ENCODE peak calls at places on chromosomes 12 and 14, in nine cellular contexts. C, V, S, L, B, U, J, R and D are unnamed samples.

GRCh38 chr14:39683711-39684110 is 251.5 kb upstream of the FBXO33 start:
- DNase-seq in C (no peak), U (no peak), R (no peak), L (no peak), V (no peak), B (no peak), J (no peak), S (no peak), D (no peak)

GRCh38 chr12:124520258-124520657 is 47.2 kb downstream of the NCOR2 start:
- DNase-seq in B (no peak), U (no peak), C (no peak), S (peak; percentile 81), R (peak; percentile 81), L (no peak), V (no peak), J (no peak), D (peak; percentile 94)

GRCh38 chr14:100471451-100472093 is 115.6 kb downstream of the BEGAIN start:
- DNase-seq in R (no peak), B (peak; percentile 86), L (no peak), C (no peak), J (no peak), V (no peak), S (peak; percentile 19), U (no peak), D (no peak)

GRCh38 chr14:105364100-105364708 is 34.1 kb upstream of the TEX22 start:
- DNase-seq in L (no peak), C (peak; percentile 73), R (peak; percentile 47), J (no peak), S (no peak), B (peak; percentile 67), V (no peak), U (no peak), D (no peak)

GRCh38 chr14:55832122-55832911 is 252.3 kb downstream of the KTN1 start:
- DNase-seq in U (no peak), L (no peak), S (peak; percentile 2), B (no peak), J (no peak), C (no peak), R (peak; percentile 37), V (no peak), D (peak; percentile 13)

GRCh38 chr14:32073537-32074189 is 3.4 kb upstream of the ARHGAP5 start:
- DNase-seq in L (peak; percentile 81), B (peak; percentile 62), C (no peak), U (peak; percentile 68), S (peak; percentile 89), V (peak; percentile 37), J (peak; percentile 20), R (peak; percentile 91), D (peak; percentile 87)

GRCh38 chr12:67854351-67854750 is 134.9 kb upstream of the IFNG-AS1 start:
- DNase-seq in V (no peak), B (no peak), J (no peak), L (no peak), C (no peak), S (no peak), R (no peak), U (no peak), D (no peak)

GRCh38 chr12:65670775-65671174 is 153.5 kb upstream of the HMGA2 start:
- DNase-seq in B (no peak), J (no peak), U (no peak), L (no peak), R (no peak), C (peak; percentile 79), S (peak; percentile 48), V (no peak), D (peak; percentile 90)

GRCh38 chr12:537772-538171 is 78.0 kb downstream of the B4GALNT3 start:
- DNase-seq in U (no peak), V (no peak), S (no peak), R (no peak), B (no peak), C (no peak), J (no peak), L (no peak), D (peak; percentile 76)

GRCh38 chr12:132077322-132078100 is 66.6 kb downstream of the DDX51 start:
- DNase-seq in J (no peak), V (no peak), B (no peak), R (no peak), C (no peak), U (no peak), S (no peak), L (no peak), D (no peak)

GRCh38 chr14:99276482-99276881 is 4.5 kb upstream of the BCL11B start:
- DNase-seq in S (no peak), B (no peak), J (no peak), L (no peak), R (no peak), V (no peak), C (no peak), U (peak; percentile 6), D (no peak)

GRCh38 chr12:67457799-67458680 is 188.9 kb downstream of the CAND1 start:
- DNase-seq in J (no peak), B (no peak), C (no peak), S (no peak), R (peak; percentile 20), L (no peak), V (no peak), U (no peak), D (peak; percentile 13)

GRCh38 chr12:27756670-27757069 is 23.4 kb upstream of the KLHL42 start:
- DNase-seq in B (no peak), L (no peak), S (no peak), R (no peak), V (no peak), U (no peak), C (no peak), J (no peak), D (no peak)

GRCh38 chr12:47717443-47718193 is 7.7 kb downstream of the ENDOU start:
- DNase-seq in B (peak; percentile 77), U (peak; percentile 97), C (no peak), J (peak; percentile 88), V (peak; percentile 78), L (peak; percentile 68), S (peak; percentile 84), R (peak; percentile 93), D (peak; percentile 41)

GRCh38 chr12:80485222-80485987 is 41.4 kb downstream of the PTPRQ start:
- DNase-seq in L (no peak), R (no peak), U (no peak), V (no peak), C (no peak), J (no peak), B (no peak), S (no peak), D (no peak)

GRCh38 chr14:96592591-96593388 is 90.6 kb downstream of the PAPOLA start:
- DNase-seq in L (no peak), B (peak; percentile 63), J (peak; percentile 80), U (no peak), C (no peak), V (peak; percentile 67), R (peak; percentile 37), S (peak; percentile 13), D (no peak)

GRCh38 chr12:51281202-51281924 is 11.1 kb upstream of the SMAGP start:
- DNase-seq in R (peak; percentile 70), U (no peak), C (no peak), B (no peak), L (no peak), V (no peak), S (peak; percentile 47), J (no peak), D (peak; percentile 35)

GRCh38 chr12:55932546-55932919 is 1.6 kb downstream of the DGKA start:
- DNase-seq in U (peak; percentile 61), S (peak; percentile 28), B (no peak), V (no peak), L (no peak), C (no peak), R (peak; percentile 57), J (no peak), D (no peak)

GRCh38 chr12:21837847-21838246 is 63.3 kb upstream of the KCNJ8 start:
- DNase-seq in L (no peak), S (no peak), J (no peak), C (no peak), U (no peak), R (no peak), V (no peak), B (no peak), D (no peak)

GRCh38 chr14:34347683-34348082 is 114.4 kb downstream of the SPTSSA start:
- DNase-seq in U (no peak), B (no peak), C (no peak), L (no peak), S (no peak), V (no peak), R (no peak), J (no peak), D (no peak)

GRCh38 chr12:75322464-75322863 is 7.7 kb downstream of the CAPS2 start:
- DNase-seq in V (no peak), C (no peak), B (no peak), L (no peak), J (no peak), R (peak; percentile 51), U (no peak), S (peak; percentile 25), D (no peak)

GRCh38 chr12:109934026-109934425 is 34.0 kb downstream of the TCHP start:
- DNase-seq in R (no peak), U (no peak), B (no peak), C (no peak), V (no peak), J (no peak), L (no peak), S (no peak), D (peak; percentile 5)
- TF ChIP-seq CTCF in R (peak; percentile 46), U (peak; percentile 67), B (peak; percentile 42), C (peak; percentile 55), V (peak; percentile 13), J (no peak), L (peak; percentile 78), S (peak; percentile 69), D (no peak)

GRCh38 chr12:13044002-13044858 is at the start of gene FAM234B:
- DNase-seq in V (peak; percentile 90), U (peak; percentile 95), B (peak; percentile 87), R (peak; percentile 73), C (no peak), L (no peak), J (peak; percentile 84), S (peak; percentile 51), D (peak; percentile 66)
- TF ChIP-seq CTCF in V (peak; percentile 11), U (peak; percentile 78), B (peak; percentile 33), R (no peak), C (no peak), L (peak; percentile 20), J (no peak), S (peak; percentile 15), D (peak; percentile 12)

GRCh38 chr12:28876423-28876822 is 272.7 kb upstream of the FAR2 start:
- DNase-seq in U (no peak), J (no peak), B (no peak), L (no peak), R (no peak), V (no peak), S (no peak), C (no peak), D (no peak)
- TF ChIP-seq CTCF in U (no peak), J (no peak), B (no peak), L (no peak), R (no peak), V (no peak), S (no peak), C (no peak), D (no peak)

DNA sequence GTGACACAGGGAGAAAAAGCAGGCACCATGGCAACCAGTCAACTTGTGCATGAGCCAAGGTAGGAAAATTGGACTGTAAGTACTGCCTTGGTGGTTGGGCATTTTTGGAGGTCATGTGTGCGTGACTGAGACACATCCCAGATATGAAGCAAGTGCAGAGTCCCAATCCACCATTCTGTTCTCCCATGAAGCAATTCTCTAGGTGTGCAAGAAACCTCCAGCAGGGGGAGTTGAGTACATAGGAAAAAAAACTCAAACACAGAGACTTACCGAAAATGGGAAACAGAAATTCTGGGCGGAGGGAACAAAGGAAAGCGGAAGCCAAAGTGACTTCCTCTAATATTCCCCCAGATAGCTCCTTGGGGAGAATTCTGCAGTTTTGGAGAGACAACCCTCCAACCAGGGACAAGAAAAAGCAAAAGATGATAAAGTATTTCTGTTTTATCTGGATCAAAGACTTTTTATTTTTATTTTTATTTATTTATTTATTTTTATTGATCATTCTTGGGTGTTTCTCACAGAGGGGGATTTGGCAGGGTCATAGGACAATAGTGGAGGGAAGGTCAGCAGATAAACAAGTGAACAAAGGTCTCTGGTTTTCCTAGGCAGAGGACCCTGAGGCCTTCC is 76.9 kb downstream of the APOBEC1 start:
- DNase-seq in L (no peak), S (peak; percentile 27), R (peak; percentile 35), U (peak; percentile 76), C (no peak), B (peak; percentile 51), J (peak; percentile 43), V (no peak), D (peak; percentile 81)
- TF ChIP-seq CTCF in L (peak; percentile 27), S (peak; percentile 56), R (peak; percentile 45), U (peak; percentile 83), C (peak; percentile 37), B (peak; percentile 78), J (peak; percentile 43), V (no peak), D (peak; percentile 58)